ENCODE peak calls at places on chromosomes 12 and 14, in seven cellular contexts. A is tibial nerve, V is body of pancreas, D is PC-3, I is WTC11, E is progenitor cell of endocrine pancreas, Z is activated B cell treated with CpG ODN at 0.5 μM for 24 hours. W is an unnamed sample.

GRCh38 chr14:96053600-96054381 is 14.6 kb downstream of the C14orf132 start:
- DNase-seq in A (no peak), V (peak), D (peak), I (no peak), E (no peak), Z (no peak), W (no peak)

GRCh38 chr12:7609480-7609879 is 56.2 kb downstream of the APOBEC1 start:
- DNase-seq in A (no peak), V (no peak), D (peak), I (no peak), E (no peak), Z (no peak), W (no peak)

GRCh38 chr12:25384038-25384953 is 133.6 kb upstream of the KRAS start:
- DNase-seq in A (no peak), V (no peak), D (no peak), I (no peak), E (no peak), Z (no peak), W (no peak)

GRCh38 chr14:81144811-81145598 is 75.8 kb downstream of the GTF2A1 start:
- DNase-seq in A (no peak), V (no peak), D (no peak), I (no peak), E (no peak), Z (no peak), W (no peak)

GRCh38 chr14:96502621-96503251 is 554 bp downstream of the PAPOLA start:
- DNase-seq in A (no peak), V (peak), D (peak), I (peak), E (no peak), Z (no peak), W (no peak)

GRCh38 chr12:27539191-27539631 is 15.2 kb downstream of the PPFIBP1 start:
- DNase-seq in A (no peak), V (no peak), D (peak), I (no peak), E (no peak), Z (no peak), W (no peak)

GRCh38 chr12:102871014-102871413 is 46.0 kb downstream of the PAH start:
- DNase-seq in A (no peak), V (no peak), D (no peak), I (no peak), E (no peak), Z (no peak), W (no peak)

GRCh38 chr14:22839159-22839779 is 2.9 kb downstream of the MMP14 start:
- DNase-seq in A (no peak), V (no peak), D (no peak), I (no peak), E (no peak), Z (no peak), W (no peak)

GRCh38 chr12:61860439-61860838 is 399.8 kb upstream of the USP15 start:
- DNase-seq in A (no peak), V (no peak), D (no peak), I (no peak), E (no peak), Z (no peak), W (no peak)

GRCh38 chr12:103773109-103773905 is 67.7 kb downstream of the NT5DC3 start:
- DNase-seq in A (no peak), V (no peak), D (no peak), I (no peak), E (no peak), Z (no peak), W (no peak)

GRCh38 chr12:127964717-127965116 is 302.3 kb upstream of the TMEM132C start:
- DNase-seq in A (no peak), V (no peak), D (peak), I (no peak), E (no peak), Z (no peak), W (no peak)

DNA sequence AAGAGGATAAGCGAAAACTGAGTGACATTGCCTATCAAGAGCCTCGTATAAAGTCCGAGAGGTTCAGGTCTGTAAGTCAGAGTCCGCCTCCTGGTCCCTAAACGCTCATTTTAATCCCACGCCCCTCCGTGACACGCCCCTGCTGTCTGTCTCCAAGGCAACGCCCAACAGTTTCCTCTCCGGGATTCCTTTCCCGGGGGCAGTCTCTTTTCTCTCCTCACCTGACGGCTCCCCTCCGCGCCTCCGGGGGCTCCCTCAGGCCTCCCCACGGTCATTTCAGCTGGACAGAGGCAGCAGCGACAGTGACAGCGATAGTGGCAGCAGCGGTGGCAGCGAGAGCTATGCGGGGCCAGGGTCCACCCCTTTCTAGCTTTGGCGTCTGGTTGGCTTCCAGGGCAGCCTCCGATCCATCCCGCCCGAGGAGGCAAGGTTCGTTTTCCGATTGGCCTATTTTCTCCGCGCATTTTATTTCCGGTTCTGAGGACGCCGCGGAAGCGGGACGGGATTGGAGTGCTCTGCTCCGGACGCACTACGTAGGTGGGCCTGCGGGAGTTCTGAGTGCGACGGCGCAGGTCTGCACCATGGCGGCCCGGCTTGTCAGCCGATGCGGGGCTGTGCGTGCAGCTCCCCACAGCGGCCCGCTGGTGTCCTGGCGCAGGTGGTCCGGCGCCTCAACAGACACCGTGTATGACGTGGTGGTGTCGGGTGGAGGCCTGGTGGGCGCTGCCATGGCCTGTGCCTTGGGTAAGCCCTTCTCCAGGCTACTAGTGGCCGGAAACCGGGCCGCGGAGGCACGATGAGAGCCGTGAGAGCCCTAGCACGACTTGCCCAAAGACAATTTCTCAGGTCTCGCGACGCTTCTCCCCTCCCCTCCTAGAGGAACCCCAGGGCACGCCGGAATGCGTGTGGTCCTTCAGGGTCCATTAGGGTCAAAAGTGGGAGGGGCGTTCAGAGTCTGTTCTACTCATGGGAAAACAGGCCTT is at the start of the genes COQ6 and FAM161B:
- DNase-seq in A (peak), V (peak), D (peak), I (peak), E (peak), Z (peak), W (peak)
- TF ChIP-seq CTCF in A (no peak), V (no peak), D (no peak), I (no peak), E (peak), Z (no peak), W (no peak)

DNA sequence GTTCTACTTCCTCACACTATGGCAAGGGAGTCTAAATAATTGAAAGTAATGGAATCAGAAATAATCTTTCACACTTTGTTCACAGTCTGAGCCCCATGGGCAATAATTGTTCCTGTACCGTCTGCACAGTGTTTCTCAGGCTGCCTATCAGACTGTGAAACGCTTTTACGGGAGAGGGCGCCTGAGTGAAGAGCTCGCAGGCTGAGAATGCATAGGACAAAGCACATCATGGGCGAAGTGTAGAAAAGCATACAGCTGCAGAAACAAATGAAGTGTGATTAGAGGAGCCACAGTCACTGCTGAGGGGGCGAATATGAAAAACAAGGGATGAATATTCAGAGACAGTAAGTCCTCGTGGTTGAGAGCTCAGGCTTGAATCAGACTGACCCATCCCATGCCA is 438.3 kb upstream of the DCN start:
- DNase-seq in A (no peak), V (peak), D (no peak), I (no peak), E (no peak), Z (no peak), W (no peak)
- TF ChIP-seq CTCF in A (no peak), V (no peak), D (no peak), I (no peak), E (no peak), Z (no peak), W (no peak)

GRCh38 chr14:75513911-75514672 is 8.2 kb upstream of the BATF start:
- DNase-seq in A (no peak), V (no peak), D (no peak), I (no peak), E (no peak), Z (peak), W (no peak)

GRCh38 chr14:75518625-75519024 is 3.6 kb upstream of the BATF start:
- DNase-seq in A (no peak), V (no peak), D (peak), I (peak), E (no peak), Z (no peak), W (no peak)

GRCh38 chr14:75511201-75511600 is 11.1 kb upstream of the BATF start:
- DNase-seq in A (no peak), V (no peak), D (no peak), I (no peak), E (no peak), Z (no peak), W (no peak)

GRCh38 chr14:75515631-75515999 is 6.7 kb upstream of the BATF start:
- DNase-seq in A (no peak), V (no peak), D (no peak), I (no peak), E (no peak), Z (peak), W (no peak)

DNA sequence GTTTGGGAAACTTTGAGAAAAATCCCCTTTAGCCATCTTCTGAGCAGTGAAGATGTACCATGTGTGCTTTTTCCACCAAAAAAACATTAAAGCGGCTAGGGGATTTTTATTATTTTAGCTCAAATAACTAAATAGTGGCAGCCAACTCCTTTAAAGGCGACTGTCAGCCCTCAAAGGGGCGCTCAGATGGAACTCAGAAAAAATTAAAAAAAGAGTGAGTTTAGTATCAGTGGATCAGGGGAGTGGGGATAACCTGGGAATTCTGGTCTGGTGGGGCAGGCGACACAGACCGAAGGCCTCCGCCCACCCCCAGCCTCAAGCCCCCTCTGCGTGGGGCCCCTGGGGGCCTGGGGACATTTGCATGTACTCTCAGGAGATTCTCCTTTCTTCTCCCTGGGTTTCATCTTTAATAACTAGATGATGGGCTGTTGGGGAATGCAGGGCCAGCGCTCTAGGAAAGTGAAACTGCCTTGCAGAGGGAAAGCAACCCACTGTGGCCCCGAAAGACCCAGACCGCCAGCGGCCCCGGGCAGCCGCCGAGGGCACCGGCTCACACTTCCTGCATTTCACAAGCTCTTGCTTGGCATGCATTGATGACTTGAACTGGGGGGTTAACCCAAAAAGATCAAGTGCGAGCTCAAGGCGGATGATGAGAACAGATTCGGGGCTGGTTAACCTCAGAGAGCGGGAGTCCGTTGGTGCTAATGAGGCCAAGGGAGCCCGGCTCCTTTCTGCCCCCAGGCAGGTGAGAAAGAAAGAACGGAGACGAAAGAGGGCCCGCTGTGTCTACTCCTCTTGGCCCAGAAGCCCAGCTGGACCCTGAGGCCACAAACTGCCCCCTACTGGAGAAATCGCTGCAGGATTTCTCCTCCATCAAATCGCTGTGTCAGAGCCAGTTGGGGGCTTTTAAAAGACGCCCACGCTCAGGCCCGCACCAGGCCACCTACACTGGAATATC is 7.3 kb upstream of the BATF start:
- DNase-seq in A (no peak), V (peak), D (no peak), I (peak), E (no peak), Z (peak), W (no peak)
- TF ChIP-seq CTCF in A (peak), V (no peak), D (peak), I (peak), E (no peak), Z (no peak), W (no peak)

DNA sequence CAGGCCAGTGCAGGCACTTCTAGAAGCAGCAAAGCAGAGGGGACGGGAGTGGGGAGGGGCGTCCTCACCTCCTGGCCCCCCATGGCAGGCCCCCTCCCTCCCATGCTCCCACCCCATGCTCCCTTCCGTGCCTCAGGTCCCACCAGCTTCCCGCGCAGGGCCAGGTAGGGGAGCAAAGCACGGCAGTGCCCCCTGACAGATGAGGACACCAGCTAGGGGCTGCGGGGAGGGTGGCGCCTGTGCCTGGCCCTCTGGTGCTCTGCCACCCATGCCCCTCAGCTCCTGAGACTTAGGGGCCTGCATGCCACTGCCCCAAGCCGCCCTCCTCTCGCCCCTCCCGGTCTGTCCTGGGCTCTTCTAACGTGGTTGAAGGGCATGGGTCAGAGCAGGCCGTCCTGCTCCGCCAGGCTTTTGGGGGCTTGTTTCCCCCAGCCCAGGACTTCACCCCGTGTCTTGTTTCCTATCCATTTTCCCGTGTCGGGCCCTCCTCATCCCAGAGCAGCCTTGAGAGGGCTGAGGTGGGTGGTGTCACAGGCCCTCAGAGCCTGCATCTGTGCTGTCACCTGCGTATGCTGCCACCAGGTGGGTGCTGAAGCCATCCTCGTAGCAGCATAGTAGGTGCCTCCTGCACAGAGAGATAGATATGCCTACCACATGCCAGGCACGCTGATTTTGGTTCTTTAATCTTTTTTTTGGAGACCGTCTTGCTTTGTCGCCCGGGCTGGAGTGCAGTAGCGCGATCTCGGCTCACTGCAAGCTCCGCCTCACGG is 10.2 kb downstream of the TRMT61A start:
- DNase-seq in A (no peak), V (no peak), D (peak), I (no peak), E (no peak), Z (no peak), W (no peak)
- TF ChIP-seq CTCF in A (no peak), V (no peak), D (no peak), I (no peak), E (no peak), Z (no peak), W (no peak)

W was measured in D721Med.